ENCODE peak calls at places on chromosomes 6 and 20, in ten cellular contexts. One of them, this sample, is unnamed.

GRCh38 chr6:34546551-34547321 is 9.4 kb downstream of the SPDEF start:
- DNase-seq in iPS DF 19.7: no peak
- DNase-seq in neural progenitor cell: no peak
- DNase-seq in CD8-positive, alpha-beta T cell: no peak
- DNase-seq in NCI-H774: peak
- DNase-seq in NCI-H1092: peak
- DNase-seq in NCI-H345: peak
- DNase-seq in neural crest cell: no peak
- DNase-seq in DMS 273 treated with DMSO at 0.1 percent for 48 hours: peak
- DNase-seq in activated CD4-positive, alpha-beta T cell treated with anti-CD3 and anti-CD28 coated beads for 24 hours: no peak
- DNase-seq in this sample: no peak

GRCh38 chr20:37276494-37277252 is 12.8 kb upstream of the MANBAL start:
- DNase-seq in iPS DF 19.7: no peak
- DNase-seq in neural progenitor cell: no peak
- DNase-seq in CD8-positive, alpha-beta T cell: no peak
- DNase-seq in NCI-H774: peak
- DNase-seq in NCI-H1092: peak
- DNase-seq in NCI-H345: peak
- DNase-seq in neural crest cell: no peak
- DNase-seq in DMS 273 treated with DMSO at 0.1 percent for 48 hours: peak
- DNase-seq in activated CD4-positive, alpha-beta T cell treated with anti-CD3 and anti-CD28 coated beads for 24 hours: no peak
- DNase-seq in this sample: no peak

GRCh38 chr6:30970946-30971345 is 12.6 kb upstream of the MUC21 start:
- DNase-seq in iPS DF 19.7: no peak
- DNase-seq in neural progenitor cell: no peak
- DNase-seq in CD8-positive, alpha-beta T cell: no peak
- DNase-seq in NCI-H774: peak
- DNase-seq in NCI-H1092: no peak
- DNase-seq in NCI-H345: no peak
- DNase-seq in neural crest cell: no peak
- DNase-seq in DMS 273 treated with DMSO at 0.1 percent for 48 hours: no peak
- DNase-seq in activated CD4-positive, alpha-beta T cell treated with anti-CD3 and anti-CD28 coated beads for 24 hours: no peak
- DNase-seq in this sample: no peak

GRCh38 chr6:2378891-2379652 is 133.7 kb upstream of the GMDS start:
- DNase-seq in iPS DF 19.7: no peak
- DNase-seq in neural progenitor cell: no peak
- DNase-seq in CD8-positive, alpha-beta T cell: no peak
- DNase-seq in NCI-H774: no peak
- DNase-seq in NCI-H1092: no peak
- DNase-seq in NCI-H345: no peak
- DNase-seq in neural crest cell: no peak
- DNase-seq in DMS 273 treated with DMSO at 0.1 percent for 48 hours: no peak
- DNase-seq in activated CD4-positive, alpha-beta T cell treated with anti-CD3 and anti-CD28 coated beads for 24 hours: no peak
- DNase-seq in this sample: peak

GRCh38 chr6:20757761-20758160 is 223.5 kb downstream of the CDKAL1 start:
- DNase-seq in iPS DF 19.7: no peak
- DNase-seq in neural progenitor cell: no peak
- DNase-seq in CD8-positive, alpha-beta T cell: no peak
- DNase-seq in NCI-H774: no peak
- DNase-seq in NCI-H1092: no peak
- DNase-seq in NCI-H345: no peak
- DNase-seq in neural crest cell: no peak
- DNase-seq in DMS 273 treated with DMSO at 0.1 percent for 48 hours: no peak
- DNase-seq in activated CD4-positive, alpha-beta T cell treated with anti-CD3 and anti-CD28 coated beads for 24 hours: no peak
- DNase-seq in this sample: no peak

GRCh38 chr6:35385457-35386202 is 43.3 kb downstream of the PPARD start:
- DNase-seq in iPS DF 19.7: no peak
- DNase-seq in neural progenitor cell: no peak
- DNase-seq in CD8-positive, alpha-beta T cell: no peak
- DNase-seq in NCI-H774: no peak
- DNase-seq in NCI-H1092: no peak
- DNase-seq in NCI-H345: no peak
- DNase-seq in neural crest cell: no peak
- DNase-seq in DMS 273 treated with DMSO at 0.1 percent for 48 hours: no peak
- DNase-seq in activated CD4-positive, alpha-beta T cell treated with anti-CD3 and anti-CD28 coated beads for 24 hours: no peak
- DNase-seq in this sample: no peak

GRCh38 chr6:110474500-110474899 is 1.9 kb downstream of the SLC22A16 start:
- DNase-seq in iPS DF 19.7: no peak
- DNase-seq in neural progenitor cell: no peak
- DNase-seq in CD8-positive, alpha-beta T cell: no peak
- DNase-seq in NCI-H774: no peak
- DNase-seq in NCI-H1092: no peak
- DNase-seq in NCI-H345: no peak
- DNase-seq in neural crest cell: no peak
- DNase-seq in DMS 273 treated with DMSO at 0.1 percent for 48 hours: no peak
- DNase-seq in activated CD4-positive, alpha-beta T cell treated with anti-CD3 and anti-CD28 coated beads for 24 hours: no peak
- DNase-seq in this sample: no peak

GRCh38 chr6:34305982-34306702 is 57.3 kb upstream of the SMIM29 start:
- DNase-seq in iPS DF 19.7: no peak
- DNase-seq in neural progenitor cell: no peak
- DNase-seq in CD8-positive, alpha-beta T cell: no peak
- DNase-seq in NCI-H774: no peak
- DNase-seq in NCI-H1092: no peak
- DNase-seq in NCI-H345: no peak
- DNase-seq in neural crest cell: no peak
- DNase-seq in DMS 273 treated with DMSO at 0.1 percent for 48 hours: peak
- DNase-seq in activated CD4-positive, alpha-beta T cell treated with anti-CD3 and anti-CD28 coated beads for 24 hours: no peak
- DNase-seq in this sample: no peak

GRCh38 chr6:142943746-142944125 is 1.2 kb downstream of the HIVEP2 start:
- DNase-seq in iPS DF 19.7: no peak
- DNase-seq in neural progenitor cell: peak
- DNase-seq in CD8-positive, alpha-beta T cell: no peak
- DNase-seq in NCI-H774: no peak
- DNase-seq in NCI-H1092: no peak
- DNase-seq in NCI-H345: no peak
- DNase-seq in neural crest cell: no peak
- DNase-seq in DMS 273 treated with DMSO at 0.1 percent for 48 hours: no peak
- DNase-seq in activated CD4-positive, alpha-beta T cell treated with anti-CD3 and anti-CD28 coated beads for 24 hours: no peak
- DNase-seq in this sample: no peak

GRCh38 chr6:139973602-139974373 is 599.3 kb upstream of the CITED2 start:
- DNase-seq in iPS DF 19.7: no peak
- DNase-seq in neural progenitor cell: no peak
- DNase-seq in CD8-positive, alpha-beta T cell: no peak
- DNase-seq in NCI-H774: no peak
- DNase-seq in NCI-H1092: no peak
- DNase-seq in NCI-H345: no peak
- DNase-seq in neural crest cell: no peak
- DNase-seq in DMS 273 treated with DMSO at 0.1 percent for 48 hours: peak
- DNase-seq in activated CD4-positive, alpha-beta T cell treated with anti-CD3 and anti-CD28 coated beads for 24 hours: no peak
- DNase-seq in this sample: no peak

GRCh38 chr20:3697588-3698235 is 14.7 kb downstream of the SIGLEC1 start:
- DNase-seq in iPS DF 19.7: no peak
- DNase-seq in neural progenitor cell: no peak
- DNase-seq in CD8-positive, alpha-beta T cell: no peak
- DNase-seq in NCI-H774: no peak
- DNase-seq in NCI-H1092: no peak
- DNase-seq in NCI-H345: no peak
- DNase-seq in neural crest cell: no peak
- DNase-seq in DMS 273 treated with DMSO at 0.1 percent for 48 hours: no peak
- DNase-seq in activated CD4-positive, alpha-beta T cell treated with anti-CD3 and anti-CD28 coated beads for 24 hours: no peak
- DNase-seq in this sample: no peak

GRCh38 chr6:36963451-36964290 is 9.1 kb downstream of the PI16 start:
- DNase-seq in iPS DF 19.7: no peak
- DNase-seq in neural progenitor cell: no peak
- DNase-seq in CD8-positive, alpha-beta T cell: no peak
- DNase-seq in NCI-H774: no peak
- DNase-seq in NCI-H1092: peak
- DNase-seq in NCI-H345: no peak
- DNase-seq in neural crest cell: no peak
- DNase-seq in DMS 273 treated with DMSO at 0.1 percent for 48 hours: no peak
- DNase-seq in activated CD4-positive, alpha-beta T cell treated with anti-CD3 and anti-CD28 coated beads for 24 hours: no peak
- DNase-seq in this sample: no peak

GRCh38 chr6:25960689-25961088 is 1.9 kb upstream of the TRIM38 start:
- DNase-seq in iPS DF 19.7: no peak
- DNase-seq in neural progenitor cell: no peak
- DNase-seq in CD8-positive, alpha-beta T cell: no peak
- DNase-seq in NCI-H774: no peak
- DNase-seq in NCI-H1092: no peak
- DNase-seq in NCI-H345: no peak
- DNase-seq in neural crest cell: no peak
- DNase-seq in DMS 273 treated with DMSO at 0.1 percent for 48 hours: no peak
- DNase-seq in activated CD4-positive, alpha-beta T cell treated with anti-CD3 and anti-CD28 coated beads for 24 hours: peak
- DNase-seq in this sample: no peak

GRCh38 chr6:39884696-39885095 is 49.6 kb downstream of the MOCS1 start:
- DNase-seq in iPS DF 19.7: no peak
- DNase-seq in neural progenitor cell: no peak
- DNase-seq in CD8-positive, alpha-beta T cell: no peak
- DNase-seq in NCI-H774: no peak
- DNase-seq in NCI-H1092: no peak
- DNase-seq in NCI-H345: no peak
- DNase-seq in neural crest cell: no peak
- DNase-seq in DMS 273 treated with DMSO at 0.1 percent for 48 hours: no peak
- DNase-seq in activated CD4-positive, alpha-beta T cell treated with anti-CD3 and anti-CD28 coated beads for 24 hours: no peak
- DNase-seq in this sample: peak

GRCh38 chr6:166418691-166419143 is 36.0 kb upstream of the MPC1 start:
- DNase-seq in iPS DF 19.7: no peak
- DNase-seq in neural progenitor cell: no peak
- DNase-seq in CD8-positive, alpha-beta T cell: no peak
- DNase-seq in NCI-H774: no peak
- DNase-seq in NCI-H1092: no peak
- DNase-seq in NCI-H345: no peak
- DNase-seq in neural crest cell: no peak
- DNase-seq in DMS 273 treated with DMSO at 0.1 percent for 48 hours: no peak
- DNase-seq in activated CD4-positive, alpha-beta T cell treated with anti-CD3 and anti-CD28 coated beads for 24 hours: no peak
- DNase-seq in this sample: no peak

This sample was measured in HS-27A.